ENCODE peak calls at places on chromosomes 2 and 18, in eight cellular contexts. W is mesothelial cell of epicardium, K is BE2C, G is astrocyte of the spinal cord, L is heart left ventricle, M is adrenal gland, I is GM06990, A is GM12865. X is an unnamed sample.

GRCh38 chr2:69565431-69565839 is 78.1 kb downstream of the AAK1 start:
- DNase-seq in M (peak), W (peak), I (peak), A (peak), K (peak), G (no peak), L (peak), X (peak)

GRCh38 chr2:15892575-15892974 is 47.8 kb upstream of the MYCN start:
- DNase-seq in G (no peak), A (no peak), M (no peak), I (no peak), L (no peak), K (no peak), W (no peak), X (no peak)

GRCh38 chr2:38093503-38093902 is 17.6 kb upstream of the CYP1B1 start:
- DNase-seq in K (no peak), M (no peak), G (peak), W (no peak), A (no peak), I (no peak), L (no peak), X (no peak)

GRCh38 chr2:166661824-166662223 is 167.8 kb upstream of the SCN7A start:
- DNase-seq in I (no peak), A (no peak), M (no peak), G (no peak), W (no peak), K (no peak), L (no peak), X (no peak)

GRCh38 chr2:64858541-64859031 is 130.6 kb upstream of the SLC1A4 start:
- DNase-seq in M (no peak), I (no peak), K (no peak), G (no peak), A (no peak), L (no peak), W (no peak), X (no peak)

GRCh38 chr2:204207851-204208250 is 271.3 kb downstream of the ICOS start:
- DNase-seq in K (no peak), M (no peak), G (no peak), A (no peak), W (no peak), L (no peak), I (no peak), X (no peak)

GRCh38 chr2:109513749-109514588 is 99.8 kb downstream of the SEPTIN10 start:
- DNase-seq in I (peak), M (peak), G (peak), L (peak), K (no peak), A (peak), W (no peak), X (peak)

GRCh38 chr2:30230479-30230854 is 867 bp upstream of the LBH start:
- DNase-seq in M (no peak), W (peak), K (peak), L (peak), G (peak), A (no peak), I (no peak), X (peak)

GRCh38 chr2:223692227-223692947 is 90.2 kb upstream of the SCG2 start:
- DNase-seq in M (peak), K (peak), W (peak), L (peak), A (no peak), G (peak), I (no peak), X (peak)

GRCh38 chr2:150063432-150063889 is 424.0 kb downstream of the RND3 start:
- DNase-seq in M (no peak), L (no peak), W (no peak), I (no peak), G (peak), A (no peak), K (no peak), X (no peak)

GRCh38 chr2:195468771-195469170 is 188.3 kb upstream of the SLC39A10 start:
- DNase-seq in K (no peak), I (peak), G (no peak), A (peak), W (no peak), L (no peak), M (no peak), X (no peak)

GRCh38 chr18:80247403-80247916 is at the start of gene PARD6G:
- DNase-seq in A (no peak), M (peak), I (peak), W (peak), G (peak), K (peak), L (peak), X (peak)

GRCh38 chr2:176419591-176420071 is 150.4 kb downstream of the MTX2 start:
- DNase-seq in M (no peak), W (no peak), K (no peak), L (no peak), A (no peak), G (peak), I (no peak), X (no peak)

GRCh38 chr2:16647992-16648617 is 17.5 kb downstream of the CYRIA start:
- DNase-seq in L (no peak), M (no peak), W (no peak), A (no peak), G (no peak), K (no peak), I (no peak), X (no peak)

GRCh38 chr2:170462433-170463205 is 252.5 kb upstream of the SP5 start:
- DNase-seq in W (no peak), G (no peak), I (no peak), M (no peak), K (no peak), L (no peak), A (peak), X (no peak)

DNA sequence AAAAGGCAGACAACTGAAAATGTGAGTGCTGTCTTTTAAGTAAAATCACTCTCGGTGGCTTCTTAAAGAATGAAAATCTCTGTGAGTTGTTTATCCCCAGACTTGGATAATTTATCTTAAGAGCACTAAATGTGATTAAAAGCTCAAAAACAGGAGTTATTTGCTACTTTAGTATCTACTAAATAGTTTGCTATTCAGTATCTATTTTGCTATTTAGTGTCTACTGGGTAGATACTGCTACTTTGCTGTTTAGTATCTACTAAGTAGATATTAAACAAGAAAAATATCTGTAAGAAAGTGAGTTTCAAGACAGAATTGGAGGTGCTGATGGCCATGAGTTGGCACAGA is 1.4 kb upstream of the KCNG3 start:
- DNase-seq in A (no peak), L (no peak), W (no peak), M (no peak), G (no peak), I (no peak), K (no peak), X (no peak)
- TF ChIP-seq CTCF in A (no peak), L (no peak), W (no peak), M (no peak), G (no peak), I (no peak), K (no peak), X (peak)

DNA sequence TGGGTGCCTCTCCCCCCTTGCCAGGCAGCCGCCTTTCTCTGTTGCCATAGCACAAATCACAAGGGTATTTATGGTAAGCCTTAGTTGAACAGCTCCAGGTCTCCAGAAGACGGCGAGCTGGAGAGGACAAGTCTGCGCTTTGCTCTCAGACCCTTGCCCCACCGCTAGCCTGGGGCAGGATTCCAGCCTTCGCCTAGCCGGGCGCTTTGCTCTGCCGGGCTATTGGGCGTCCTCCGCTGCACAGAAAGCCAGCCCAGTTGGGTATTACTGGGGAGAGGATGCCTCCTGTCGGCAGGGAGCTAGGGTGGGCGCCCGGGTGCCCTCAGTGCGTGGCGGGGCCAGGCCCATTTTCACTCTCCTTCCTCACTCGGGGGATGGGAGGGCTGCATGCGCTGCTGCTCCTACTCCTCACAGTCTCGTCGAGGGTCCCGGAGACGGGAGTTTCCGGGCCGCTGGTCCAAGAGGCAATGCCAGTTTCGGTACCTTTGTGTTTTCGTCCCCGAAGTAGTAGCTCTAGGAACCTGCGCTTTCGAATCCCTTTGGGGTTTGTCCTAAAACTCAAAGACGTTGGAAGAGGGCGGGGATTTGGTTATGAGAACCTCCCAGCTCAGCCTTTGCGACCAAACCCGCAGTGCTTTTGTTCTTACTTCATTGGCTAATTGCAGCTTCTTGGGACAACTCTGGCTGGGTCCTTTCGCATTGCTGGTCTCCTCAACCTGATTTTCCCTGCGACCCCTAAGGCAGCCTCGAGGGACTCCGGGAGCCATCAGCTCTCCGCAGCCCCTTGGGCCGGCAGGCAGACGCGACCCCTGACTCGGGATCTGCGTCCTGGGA is 3.6 kb upstream of the DLX2 start:
- DNase-seq in A (peak), W (peak), I (no peak), G (no peak), L (no peak), K (peak), M (no peak), X (peak)
- TF ChIP-seq CTCF in A (peak), W (no peak), I (peak), G (peak), L (peak), K (peak), M (no peak), X (peak)

DNA sequence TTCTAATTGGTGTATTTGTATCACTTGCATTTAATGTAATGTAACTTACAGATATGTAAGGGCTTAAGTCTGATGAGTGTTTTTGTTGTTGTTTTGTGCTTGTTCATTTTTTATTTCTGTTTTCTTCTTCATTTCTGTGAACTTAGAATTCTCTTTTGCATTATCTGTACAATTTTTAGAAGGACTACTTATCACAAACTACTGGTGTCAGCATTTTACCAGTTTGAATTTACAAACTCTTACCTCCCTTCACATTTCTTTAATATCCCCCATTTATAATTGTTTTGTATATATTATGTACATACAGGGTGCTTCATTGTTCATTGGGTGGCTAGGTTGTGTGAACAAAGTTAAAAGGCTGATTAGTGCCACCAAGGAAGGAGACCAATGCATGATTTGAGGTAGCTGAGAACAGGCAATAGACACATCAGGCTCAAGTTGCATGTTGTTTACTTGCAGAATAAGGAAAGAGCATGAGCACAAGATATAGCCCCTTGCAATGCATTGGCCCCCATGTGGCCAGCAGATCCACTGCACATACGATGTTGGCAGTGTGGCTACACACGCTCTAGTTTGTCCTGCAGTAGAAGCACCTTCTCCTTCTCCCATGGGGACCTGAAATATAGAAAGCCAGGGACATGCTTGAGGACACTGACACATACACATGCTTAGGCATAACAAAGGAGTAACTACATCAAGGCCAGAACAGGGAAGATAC is 198.2 kb downstream of the CD8B2 start:
- DNase-seq in W (no peak), I (no peak), G (no peak), A (no peak), K (no peak), L (no peak), M (no peak), X (no peak)
- TF ChIP-seq CTCF in W (no peak), I (no peak), G (no peak), A (no peak), K (no peak), L (no peak), M (no peak), X (no peak)

GRCh38 chr2:169452080-169452479 is 27.2 kb upstream of the BBS5 start:
- DNase-seq in A (peak), K (peak), W (no peak), I (no peak), G (peak), L (no peak), M (no peak), X (no peak)
- TF ChIP-seq CTCF in A (peak), K (peak), W (peak), I (peak), G (peak), L (peak), M (peak), X (peak)

DNA sequence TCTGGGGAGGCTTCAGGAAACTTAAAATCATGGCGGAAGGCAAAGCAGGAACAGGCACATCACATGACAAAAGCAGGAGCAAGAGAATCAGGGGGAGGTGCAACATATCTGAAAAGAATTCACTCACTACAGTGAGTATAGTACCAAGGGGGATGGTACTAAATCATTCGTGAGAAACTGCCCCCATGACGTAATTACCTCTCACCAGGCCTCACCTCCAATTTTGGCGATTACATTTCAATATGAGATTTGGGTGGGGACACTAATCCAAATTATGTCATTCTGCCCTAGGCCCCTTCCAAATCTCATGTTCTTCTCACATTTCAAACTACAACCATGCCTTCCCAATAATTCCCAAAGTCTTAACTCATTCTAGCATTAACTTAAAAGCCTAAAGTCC is 740.8 kb upstream of the SOX11 start:
- DNase-seq in I (no peak), W (no peak), A (no peak), G (no peak), K (no peak), L (no peak), M (no peak), X (no peak)
- TF ChIP-seq CTCF in I (no peak), W (no peak), A (no peak), G (no peak), K (no peak), L (no peak), M (no peak), X (no peak)

GRCh38 chr2:127454595-127455565 is 36.7 kb downstream of the PROC start:
- DNase-seq in G (no peak), L (no peak), W (no peak), I (no peak), K (no peak), M (no peak), A (no peak), X (no peak)

GRCh38 chr2:127451981-127452380 is 33.8 kb downstream of the PROC start:
- DNase-seq in I (no peak), M (no peak), A (no peak), L (no peak), K (no peak), W (no peak), G (no peak), X (no peak)

GRCh38 chr2:127453013-127453391 is 34.8 kb downstream of the PROC start:
- DNase-seq in M (no peak), W (no peak), K (no peak), L (no peak), G (no peak), I (no peak), A (no peak), X (no peak)

GRCh38 chr2:127455566-127456493 is 37.6 kb downstream of the PROC start:
- DNase-seq in I (no peak), M (no peak), G (no peak), W (no peak), L (no peak), A (no peak), K (no peak), X (no peak)

DNA sequence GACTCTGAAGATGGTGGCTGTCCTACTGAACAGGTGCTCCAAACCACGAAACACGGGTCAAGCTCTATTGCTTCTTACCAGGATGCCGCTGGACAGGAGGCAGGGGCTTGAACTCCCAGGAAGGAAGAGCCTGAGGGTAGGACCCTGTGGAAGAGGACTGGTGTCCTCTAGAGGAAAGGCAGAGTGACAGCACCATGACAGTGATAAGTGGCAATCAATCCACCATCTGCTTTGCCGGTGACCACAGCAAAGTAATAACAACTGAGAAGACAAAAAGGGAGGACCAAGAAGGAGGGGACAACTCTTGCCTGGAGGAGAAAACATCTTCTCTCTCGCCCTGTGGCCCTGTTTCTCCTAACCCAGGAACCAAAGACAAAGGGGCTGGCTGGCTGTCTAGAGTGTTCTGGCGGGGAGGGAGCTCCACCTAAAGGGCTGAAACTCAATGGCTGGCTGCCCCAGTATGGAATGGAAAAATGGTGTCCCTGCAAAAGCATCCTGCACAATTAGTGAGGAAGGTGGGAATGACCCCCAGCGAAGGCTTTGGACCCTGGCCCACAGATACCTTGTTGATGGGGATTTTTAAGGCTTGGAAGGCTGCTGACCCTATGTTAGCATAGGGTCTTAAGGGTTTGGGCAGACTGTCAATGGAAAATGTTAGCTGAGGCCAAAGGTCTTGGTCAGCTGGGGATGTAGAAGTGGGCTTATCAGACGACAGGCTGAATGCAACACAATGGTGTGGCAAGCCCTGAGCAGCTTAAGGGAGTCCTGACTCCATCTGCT is 35.4 kb downstream of the PROC start:
- DNase-seq in M (no peak), I (no peak), L (no peak), K (peak), G (no peak), A (peak), W (no peak), X (no peak)
- TF ChIP-seq CTCF in M (no peak), I (peak), L (no peak), K (peak), G (no peak), A (peak), W (no peak), X (no peak)

DNA sequence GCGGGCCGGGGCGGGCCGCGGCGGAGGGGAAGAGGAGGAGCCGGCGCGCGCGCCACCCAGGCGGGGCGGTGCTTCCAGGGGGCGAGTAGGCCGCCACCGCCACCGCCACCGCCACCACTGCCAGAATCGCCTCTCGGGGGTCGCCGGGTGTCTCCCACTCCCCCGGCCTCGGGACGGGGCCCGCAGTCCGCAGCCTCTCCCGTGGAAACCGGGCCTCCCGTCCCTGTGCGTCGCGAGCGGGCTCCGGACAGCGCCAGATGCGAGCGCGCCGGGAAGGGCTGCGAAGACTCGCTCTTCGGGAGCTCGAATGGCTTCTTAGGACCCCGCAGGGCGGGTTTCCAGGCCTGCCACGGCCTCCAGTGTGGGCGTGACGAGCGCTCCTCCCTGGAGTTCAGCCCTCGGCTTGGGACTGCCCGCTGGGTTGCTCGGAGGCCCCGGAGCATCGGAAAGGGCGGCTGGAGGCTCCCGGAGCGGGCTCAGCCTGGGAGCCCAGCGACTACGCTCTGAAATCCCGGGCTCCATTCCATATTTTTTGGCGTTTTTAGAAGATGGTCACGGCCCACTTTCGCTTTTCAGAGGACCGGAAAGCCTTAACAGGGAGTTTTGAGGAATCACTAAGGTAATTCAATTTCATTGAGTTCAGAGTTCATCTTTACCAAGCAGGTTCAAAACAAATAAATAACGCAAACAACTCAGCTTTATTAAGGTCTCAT is 391 bp upstream of the KDSR start:
- DNase-seq in W (peak), L (peak), G (peak), A (peak), M (peak), K (peak), I (peak), X (peak)
- TF ChIP-seq CTCF in W (no peak), L (no peak), G (no peak), A (no peak), M (no peak), K (no peak), I (no peak), X (no peak)

DNA sequence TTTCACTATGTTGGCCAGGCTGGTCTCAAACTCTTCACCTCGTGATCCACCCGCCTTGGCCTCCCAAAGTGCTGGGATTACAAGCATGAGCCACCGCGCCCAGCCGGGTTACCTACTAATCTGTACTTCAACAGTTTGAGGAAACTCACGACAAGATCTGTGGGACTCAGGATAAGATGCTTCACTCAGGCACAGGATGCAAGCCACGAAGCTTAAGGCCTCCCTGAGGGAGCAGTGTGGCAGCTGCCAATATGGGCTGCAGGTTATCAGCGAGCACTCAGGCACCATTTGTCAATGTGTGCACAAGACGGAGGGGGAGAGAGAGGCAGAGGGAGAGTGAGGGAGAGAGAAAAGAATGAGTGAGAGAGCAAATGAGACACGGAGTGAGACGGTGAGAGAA is 173.6 kb upstream of the RAB6C start:
- DNase-seq in W (no peak), A (no peak), L (no peak), I (no peak), M (no peak), K (no peak), G (no peak), X (no peak)
- TF ChIP-seq CTCF in W (no peak), A (no peak), L (no peak), I (no peak), M (no peak), K (no peak), G (no peak), X (no peak)

X was measured in activated CD8-positive, alpha-beta T cell treated with anti-CD3 and anti-CD28 coated beads for 36 hours.